ENCODE peak calls at places on chromosomes 11 and 22, in six cellular contexts. W, F, M, Z, P and S are unnamed samples.

GRCh38 chr22:49838771-49839717 is 11.4 kb upstream of the BRD1 start:
- DNase-seq in Z (peak; percentile 17), M (no peak), P (no peak), F (peak; percentile 55), W (peak; percentile 33), S (peak; percentile 76)

GRCh38 chr11:69912911-69913451 is 93.8 kb upstream of the FGF3 start:
- DNase-seq in F (no peak), M (no peak), P (no peak), Z (no peak), W (peak; percentile 20), S (peak; percentile 46)

GRCh38 chr11:32962016-32962415 is 53.7 kb upstream of the DEPDC7 start:
- DNase-seq in F (no peak), W (peak; percentile 10), P (peak; percentile 70), Z (no peak), M (no peak), S (no peak)

GRCh38 chr11:69295995-69296889 is 2.3 kb downstream of the MYEOV start:
- DNase-seq in Z (no peak), P (peak; percentile 97), W (peak; percentile 74), M (no peak), F (peak; percentile 96), S (no peak)

GRCh38 chr22:41482319-41482935 is 13.5 kb downstream of the ACO2 start:
- DNase-seq in P (peak; percentile 28), F (no peak), W (peak; percentile 71), Z (no peak), M (no peak), S (no peak)

GRCh38 chr11:77346906-77347603 is 45.6 kb upstream of the GDPD4 start:
- DNase-seq in F (peak; percentile 63), Z (no peak), P (peak; percentile 75), M (no peak), W (peak; percentile 94), S (no peak)

GRCh38 chr22:38454361-38455062 is 487 bp downstream of the KCNJ4 start:
- DNase-seq in Z (no peak), W (no peak), M (no peak), P (no peak), F (no peak), S (no peak)

GRCh38 chr11:17978553-17979287 is 34.1 kb downstream of the SERGEF start:
- DNase-seq in W (peak; percentile 53), P (peak; percentile 57), M (peak; percentile 39), Z (no peak), F (peak; percentile 55), S (peak; percentile 75)

GRCh38 chr11:126268708-126269579 is at the start of the genes FOXRED1 and SRPRA:
- DNase-seq in M (peak; percentile 99), P (peak; percentile 99), Z (peak; percentile 98), F (peak; percentile 99), W (peak; percentile 99), S (peak; percentile 100)

DNA sequence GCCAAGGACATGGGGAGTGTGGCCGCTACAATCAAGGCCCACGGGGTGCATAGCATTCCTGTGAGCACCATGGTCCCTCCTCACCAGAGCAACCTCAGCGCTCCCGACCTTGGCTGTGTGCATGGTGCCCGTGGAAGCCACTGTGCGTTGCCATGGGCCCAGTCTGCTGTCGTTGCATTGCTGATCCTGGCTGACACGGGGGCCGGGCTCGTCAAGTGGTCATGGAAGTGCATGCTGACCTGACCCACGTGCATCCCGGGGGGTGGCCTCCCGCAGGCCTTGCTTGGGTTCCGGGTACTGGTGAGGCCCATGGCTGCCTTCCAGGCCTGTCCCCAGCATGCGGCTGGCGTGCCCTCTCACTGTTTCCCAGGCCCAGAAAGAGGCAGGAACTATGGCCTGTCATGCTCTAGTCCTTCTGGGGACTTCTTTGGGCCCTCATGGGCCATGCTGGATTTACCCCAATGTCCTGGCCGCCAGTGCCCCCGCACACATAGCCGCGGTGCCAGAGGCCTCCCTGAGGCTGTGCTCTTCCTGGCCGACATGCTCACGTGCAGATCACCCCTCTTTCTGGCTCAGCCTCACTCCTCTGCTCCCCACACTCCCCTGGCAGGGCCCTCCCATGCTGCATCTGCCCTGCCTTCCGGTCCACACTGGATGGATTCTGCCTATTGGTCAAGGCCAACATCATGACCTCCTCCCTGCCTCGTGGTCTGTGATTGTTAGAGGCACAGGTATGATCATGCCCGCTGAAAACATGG is 1258.0 kb downstream of the BRD1 start:
- DNase-seq in Z (no peak), W (no peak), M (no peak), F (no peak), P (no peak), S (no peak)
- H4K91ac ChIP-seq in Z (no peak overlapping the region), W (no peak overlapping the region), M (peak overlapping the region; percentile 6), F (no peak overlapping the region), P (peak overlapping the region; percentile 50), S (no peak overlapping the region)

GRCh38 chr11:75474878-75475766 is 42.1 kb upstream of the KLHL35 start:
- DNase-seq in W (peak; percentile 62), F (no peak), P (peak; percentile 76), M (no peak), Z (peak; percentile 38), S (peak; percentile 87)
- H4K91ac ChIP-seq in W (peak overlapping the region; percentile 74), F (peak overlapping the region; percentile 49), P (peak overlapping the region; percentile 81), M (no peak overlapping the region), Z (peak overlapping the region; percentile 52), S (no peak overlapping the region)

DNA sequence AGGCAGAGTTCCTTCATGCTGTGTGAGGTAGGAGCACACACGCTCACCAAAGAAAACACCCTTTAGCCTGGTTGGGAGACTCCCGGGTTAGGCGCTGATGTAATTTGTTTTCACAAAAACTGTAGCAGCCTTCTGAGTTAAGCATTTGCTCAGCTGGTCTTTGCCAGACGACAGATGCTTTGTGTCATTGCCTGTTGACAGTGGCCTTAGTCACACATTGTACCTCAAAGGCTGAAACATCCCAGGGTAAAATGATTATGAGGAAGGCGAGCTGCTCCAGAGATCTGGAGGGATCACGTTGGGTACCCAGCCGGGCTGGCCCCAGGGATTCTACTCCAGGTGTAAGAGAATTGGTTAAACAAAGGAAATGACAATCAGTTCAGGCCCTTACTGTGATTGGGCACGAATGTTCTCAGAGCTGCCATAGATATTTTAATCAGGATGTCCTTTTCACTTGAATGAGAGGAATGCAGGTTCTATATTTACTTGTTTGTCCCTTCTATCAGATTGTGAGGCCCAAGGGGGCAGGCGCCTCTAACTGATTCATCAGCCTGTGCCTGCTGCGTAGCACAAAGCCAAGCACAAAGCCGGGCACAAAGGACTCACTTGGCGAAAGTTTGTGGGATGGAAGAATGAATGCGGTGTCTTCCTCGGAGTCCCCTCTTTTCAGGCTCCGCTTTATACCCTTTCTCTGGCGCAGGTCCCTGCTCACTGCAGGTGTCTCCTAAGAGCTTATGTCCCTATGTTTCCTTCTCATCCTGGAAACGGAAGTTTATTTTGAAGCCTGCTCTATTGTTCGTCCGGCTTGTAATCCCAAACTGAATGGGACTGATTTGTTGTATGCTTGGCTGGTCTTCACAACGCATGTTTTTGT is 47.1 kb downstream of the ADM start:
- DNase-seq in M (peak; percentile 82), Z (peak; percentile 98), F (peak; percentile 97), P (peak; percentile 97), W (peak; percentile 95), S (peak; percentile 97)
- H4K91ac ChIP-seq in M (no peak overlapping the region), Z (peak overlapping the region; percentile 100), F (peak overlapping the region; percentile 71), P (no peak overlapping the region), W (peak overlapping the region; percentile 73), S (peak overlapping the region; percentile 84)

DNA sequence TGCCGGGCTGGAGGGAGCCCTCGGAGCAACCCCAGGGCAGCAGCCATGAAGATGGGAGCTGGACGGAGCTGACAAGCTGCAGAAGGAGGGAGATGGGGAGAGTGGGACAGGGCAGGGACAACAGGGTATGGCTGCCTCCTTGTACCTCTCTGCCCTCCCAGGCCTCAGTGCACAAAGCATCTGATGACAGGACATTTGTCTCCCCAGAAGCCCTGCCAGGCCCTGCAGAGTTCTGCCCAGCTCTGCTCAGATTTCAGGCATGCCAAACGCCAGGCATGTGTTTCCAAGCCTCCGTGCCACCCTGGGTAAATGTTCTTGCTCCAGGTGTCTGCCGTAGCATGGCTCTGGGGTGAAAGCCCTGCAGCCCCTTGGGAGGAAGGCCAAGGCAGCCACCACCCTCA is 1.1 kb upstream of the IFITM10 start:
- DNase-seq in M (no peak), P (no peak), W (no peak), Z (no peak), F (no peak), S (no peak)
- H4K91ac ChIP-seq in M (no peak overlapping the region), P (no peak overlapping the region), W (no peak overlapping the region), Z (no peak overlapping the region), F (no peak overlapping the region), S (no peak overlapping the region)

GRCh38 chr11:15499684-15500083 is 385.0 kb downstream of the INSC start:
- DNase-seq in M (no peak), Z (no peak), P (no peak), F (no peak), W (no peak), S (no peak)

GRCh38 chr11:15505155-15505554 is 390.4 kb downstream of the INSC start:
- DNase-seq in P (no peak), M (no peak), Z (no peak), W (no peak), F (no peak), S (no peak)

GRCh38 chr11:15501566-15501965 is 386.8 kb downstream of the INSC start:
- DNase-seq in W (no peak), Z (no peak), F (no peak), M (no peak), P (no peak), S (no peak)

GRCh38 chr11:15497366-15497765 is 382.6 kb downstream of the INSC start:
- DNase-seq in Z (no peak), W (no peak), F (no peak), M (no peak), P (no peak), S (no peak)

DNA sequence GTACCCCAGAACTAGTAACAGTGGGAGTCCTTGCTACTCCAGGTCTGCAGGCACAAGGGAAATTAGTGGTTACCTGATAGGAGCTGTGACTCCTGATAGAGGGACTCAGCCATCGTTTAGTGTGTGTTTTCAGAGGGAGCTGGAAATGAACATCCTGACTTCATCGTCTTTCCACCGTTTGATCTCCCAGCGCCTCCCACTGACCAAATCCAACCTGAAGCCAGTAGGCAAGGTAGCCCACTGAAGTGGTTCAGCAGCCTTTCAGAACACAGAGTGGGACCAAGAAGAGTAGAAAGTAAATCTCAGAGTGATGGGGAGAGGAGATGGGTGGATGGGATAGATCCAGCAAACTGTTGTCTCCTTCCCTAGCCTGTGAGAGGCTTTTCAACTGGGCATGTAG is 385.9 kb downstream of the INSC start:
- DNase-seq in W (no peak), F (no peak), M (no peak), Z (no peak), P (no peak), S (no peak)
- H4K91ac ChIP-seq in W (no peak overlapping the region), F (no peak overlapping the region), M (no peak overlapping the region), Z (no peak overlapping the region), P (no peak overlapping the region), S (no peak overlapping the region)

DNA sequence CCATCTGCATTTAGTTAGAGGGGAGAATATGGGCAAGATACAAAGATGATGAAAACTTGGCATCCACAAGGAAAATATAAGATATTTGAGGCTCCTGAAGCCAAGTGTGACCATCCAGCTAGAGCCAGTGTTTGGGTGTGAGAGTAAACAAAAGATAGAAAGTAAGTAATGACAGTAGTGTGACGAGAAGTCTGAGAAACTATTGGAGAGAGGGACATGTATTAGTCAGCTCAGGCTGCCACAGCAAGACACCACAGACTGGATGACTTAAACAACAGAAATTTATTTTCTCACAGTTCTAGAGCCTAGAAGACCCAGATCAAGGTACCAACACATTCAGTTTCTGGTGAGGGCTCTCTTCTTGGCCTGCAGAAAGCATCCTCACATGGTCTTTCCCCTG is 6.4 kb upstream of the CCKBR start:
- DNase-seq in Z (no peak), M (no peak), F (no peak), P (peak; percentile 15), W (no peak), S (no peak)
- H4K91ac ChIP-seq in Z (no peak overlapping the region), M (no peak overlapping the region), F (no peak overlapping the region), P (no peak overlapping the region), W (no peak overlapping the region), S (no peak overlapping the region)

GRCh38 chr11:61712911-61713310 is 32.7 kb downstream of the DAGLA start:
- DNase-seq in Z (no peak), M (no peak), P (no peak), F (no peak), W (no peak), S (no peak)
- H4K91ac ChIP-seq in Z (no peak overlapping the region), M (no peak overlapping the region), P (no peak overlapping the region), F (no peak overlapping the region), W (no peak overlapping the region), S (no peak overlapping the region)